ENCODE peak calls at places on chromosome 20, in nine cellular contexts. U is NCI-H510A, L is lower leg skin, C is right lobe of liver, V is hepatocyte, T is mucosa of gallbladder, B is amniotic stem cell, F is HEK293T, H is osteocyte. R is an unnamed sample.

GRCh38 chr20:63296411-63297299 is 3.7 kb downstream of the COL20A1 start:
- DNase-seq in U (no peak), L (no peak), C (no peak), V (no peak), T (no peak), B (no peak), F (no peak), H (no peak), R (no peak)

GRCh38 chr20:50393990-50394561 is 116.1 kb upstream of the PTPN1 start:
- DNase-seq in U (no peak), L (no peak), C (no peak), V (no peak), T (no peak), B (no peak), F (no peak), H (no peak), R (no peak)

GRCh38 chr20:25461766-25462165 is 54.3 kb downstream of the GINS1 start:
- DNase-seq in U (no peak), L (no peak), C (no peak), V (no peak), T (no peak), B (no peak), F (no peak), H (no peak), R (no peak)

GRCh38 chr20:59903631-59904030 is 29.8 kb downstream of the SYCP2 start:
- DNase-seq in U (no peak), L (no peak), C (no peak), V (no peak), T (no peak), B (no peak), F (no peak), H (no peak), R (no peak)

GRCh38 chr20:8361008-8361652 is 229.1 kb downstream of the PLCB1 start:
- DNase-seq in U (no peak), L (no peak), C (no peak), V (no peak), T (no peak), B (no peak), F (no peak), H (no peak), R (no peak)

GRCh38 chr20:47784599-47785320 is 521 bp downstream of the SULF2 start:
- DNase-seq in U (no peak), L (no peak), C (peak; percentile 60), V (peak; percentile 68), T (peak; percentile 17), B (no peak), F (peak; percentile 65), H (no peak), R (no peak)

GRCh38 chr20:31856516-31856915 is 11.1 kb upstream of the FOXS1 start:
- DNase-seq in U (no peak), L (no peak), C (peak; percentile 23), V (no peak), T (no peak), B (no peak), F (no peak), H (no peak), R (no peak)

GRCh38 chr20:37992802-37993538 is 40.3 kb downstream of the TTI1 start:
- DNase-seq in U (no peak), L (no peak), C (no peak), V (peak; percentile 69), T (no peak), B (no peak), F (peak; percentile 59), H (no peak), R (no peak)

GRCh38 chr20:42179768-42180167 is 561.6 kb upstream of the CHD6 start:
- DNase-seq in U (no peak), L (no peak), C (no peak), V (peak; percentile 59), T (peak; percentile 17), B (no peak), F (no peak), H (no peak), R (no peak)

GRCh38 chr20:23155141-23155590 is 69.0 kb upstream of the CD93 start:
- DNase-seq in U (no peak), L (no peak), C (no peak), V (no peak), T (no peak), B (no peak), F (no peak), H (peak; percentile 38), R (no peak)

R was measured in B cell.